ENCODE peak calls at places on chromosome 13, in five cellular contexts. O, E, Z, G and Q are unnamed samples.

GRCh38 chr13:34034411-34034810 is 216.5 kb downstream of the RFC3 start:
- DNase-seq in E (no peak), G (no peak), O (no peak), Z (no peak), Q (no peak)

GRCh38 chr13:110779046-110779445 is 65.5 kb downstream of the ING1 start:
- DNase-seq in E (no peak), Z (no peak), O (no peak), G (no peak), Q (no peak)

GRCh38 chr13:40402931-40403412 is 263.5 kb downstream of the FOXO1 start:
- DNase-seq in Z (peak; percentile 18), G (no peak), O (no peak), E (no peak), Q (no peak)

GRCh38 chr13:57286511-57287098 is 119.6 kb downstream of the PRR20E start:
- DNase-seq in O (no peak), G (no peak), Z (no peak), E (no peak), Q (no peak)

GRCh38 chr13:95784891-95785290 is 108.0 kb downstream of the DNAJC3 start:
- DNase-seq in O (no peak), E (no peak), G (no peak), Z (no peak), Q (no peak)

GRCh38 chr13:24097064-24097463 is 63.5 kb upstream of the SPATA13 start:
- DNase-seq in O (no peak), G (peak; percentile 55), Z (no peak), E (no peak), Q (no peak)

GRCh38 chr13:95485045-95485517 is 67.4 kb upstream of the CLDN10 start:
- DNase-seq in G (no peak), O (peak; percentile 16), Z (no peak), E (no peak), Q (no peak)

GRCh38 chr13:66546534-66547379 is 683.4 kb downstream of the PCDH9 start:
- DNase-seq in G (no peak), Z (no peak), E (no peak), O (no peak), Q (no peak)

GRCh38 chr13:98957731-98958442 is 20.0 kb downstream of the DOCK9 start:
- DNase-seq in G (no peak), O (no peak), Z (no peak), E (no peak), Q (no peak)

GRCh38 chr13:32261567-32261966 is 53.6 kb downstream of the ZAR1L start:
- DNase-seq in G (no peak), O (peak; percentile 9), E (no peak), Z (peak; percentile 41), Q (no peak)

GRCh38 chr13:66106246-66106645 is 1123.9 kb downstream of the PCDH9 start:
- DNase-seq in Z (no peak), G (no peak), O (no peak), E (no peak), Q (no peak)

GRCh38 chr13:38348890-38349289 is 761 bp upstream of the UFM1 start:
- DNase-seq in O (no peak), G (peak; percentile 14), Z (no peak), E (peak; percentile 47), Q (no peak)

GRCh38 chr13:76489299-76489698 is 396.9 kb downstream of the KCTD12 start:
- DNase-seq in G (no peak), Z (no peak), O (no peak), E (no peak), Q (no peak)

GRCh38 chr13:98853791-98854191 is 101.3 kb upstream of the SLC15A1 start:
- DNase-seq in G (peak; percentile 72), O (no peak), E (no peak), Z (peak; percentile 22), Q (no peak)

GRCh38 chr13:26019881-26020535 is 31.8 kb downstream of the SHISA2 start:
- DNase-seq in O (no peak), Z (no peak), E (no peak), G (no peak), Q (no peak)

GRCh38 chr13:51478418-51479198 is 25.8 kb upstream of the INTS6 start:
- DNase-seq in G (no peak), O (no peak), Z (no peak), E (no peak), Q (no peak)

GRCh38 chr13:109725995-109726637 is 60.3 kb downstream of the IRS2 start:
- DNase-seq in G (no peak), Z (no peak), O (no peak), E (no peak), Q (no peak)

GRCh38 chr13:95452376-95452775 is 100.1 kb upstream of the CLDN10 start:
- DNase-seq in O (no peak), Z (no peak), E (no peak), G (no peak), Q (no peak)

GRCh38 chr13:24459234-24459633 is 53.3 kb downstream of the PARP4 start:
- DNase-seq in E (no peak), O (no peak), Z (no peak), G (no peak), Q (no peak)

GRCh38 chr13:91747164-91747563 is 348.7 kb downstream of the GPC5 start:
- DNase-seq in O (no peak), E (no peak), G (no peak), Z (no peak), Q (no peak)

GRCh38 chr13:49315036-49315565 is 67.4 kb downstream of the CDADC1 start:
- DNase-seq in G (no peak), E (no peak), O (no peak), Z (no peak), Q (no peak)

GRCh38 chr13:39688699-39689405 is 33.4 kb downstream of the COG6 start:
- DNase-seq in Z (no peak), G (no peak), E (no peak), O (no peak), Q (no peak)

GRCh38 chr13:61148211-61148610 is 267.4 kb downstream of the PCDH20 start:
- DNase-seq in E (no peak), Z (no peak), O (no peak), G (no peak), Q (no peak)

GRCh38 chr13:46183018-46183940 is 1.3 kb upstream of the LCP1 start:
- DNase-seq in E (no peak), O (no peak), G (no peak), Z (no peak), Q (no peak)

GRCh38 chr13:38685974-38686571 is 804 bp upstream of the FREM2 start:
- DNase-seq in G (no peak), E (no peak), O (no peak), Z (peak; percentile 9), Q (no peak)

GRCh38 chr13:92843549-92843948 is 383.1 kb upstream of the GPC6 start:
- DNase-seq in Z (no peak), G (no peak), E (no peak), O (no peak), Q (no peak)

GRCh38 chr13:100633461-100633860 is 41.1 kb downstream of the TMTC4 start:
- DNase-seq in Z (no peak), O (peak; percentile 34), G (no peak), E (no peak), Q (no peak)

GRCh38 chr13:62473190-62473943 is 1057.7 kb upstream of the PCDH20 start:
- DNase-seq in G (no peak), Z (no peak), O (no peak), E (no peak), Q (no peak)

GRCh38 chr13:112900691-112901091 is 68.3 kb upstream of the MCF2L start:
- DNase-seq in O (no peak), Z (no peak), E (no peak), G (no peak), Q (no peak)